ENCODE peak calls at places on chromosomes 12 and 14, in six cellular contexts. Z is NT2/D1; K is HCT116; B is CD4-positive, alpha-beta T cell; O is astrocyte; R is CD8-positive, alpha-beta memory T cell. I is an unnamed sample.

GRCh38 chr12:75457191-75457590 is 23.4 kb upstream of the GLIPR1 start:
- DNase-seq in Z (no peak), K (no peak), B (no peak), O (no peak), R (peak; percentile 38), I (no peak)

GRCh38 chr14:51663783-51664326 is 12.1 kb downstream of the FRMD6 start:
- DNase-seq in Z (no peak), K (no peak), B (no peak), O (no peak), R (no peak), I (no peak)

GRCh38 chr12:47993491-47993890 is 10.8 kb downstream of the COL2A1 start:
- DNase-seq in Z (no peak), K (no peak), B (no peak), O (no peak), R (no peak), I (no peak)

GRCh38 chr14:94284221-94284620 is 8.8 kb downstream of the SERPINA10 start:
- DNase-seq in Z (no peak), K (no peak), B (no peak), O (peak; percentile 10), R (no peak), I (no peak)

GRCh38 chr12:11652351-11653040 is 3.0 kb downstream of the ETV6 start:
- DNase-seq in Z (no peak), K (no peak), B (no peak), O (peak; percentile 77), R (no peak), I (peak; percentile 28)

GRCh38 chr12:67085699-67086098 is 183.5 kb upstream of the CAND1 start:
- DNase-seq in Z (no peak), K (no peak), B (no peak), O (no peak), R (no peak), I (no peak)

GRCh38 chr12:11545438-11546330 is 103.8 kb upstream of the ETV6 start:
- DNase-seq in Z (no peak), K (no peak), B (peak; percentile 23), O (no peak), R (peak; percentile 80), I (no peak)

GRCh38 chr12:106446429-106447092 is 89.0 kb downstream of the POLR3B start:
- DNase-seq in Z (no peak), K (no peak), B (no peak), O (peak; percentile 25), R (no peak), I (no peak)

GRCh38 chr12:52164624-52165023 is 27.2 kb downstream of the KRT80 start:
- DNase-seq in Z (no peak), K (peak; percentile 67), B (no peak), O (no peak), R (no peak), I (no peak)

GRCh38 chr12:32211769-32212156 is 105.1 kb downstream of the BICD1 start:
- DNase-seq in Z (no peak), K (no peak), B (no peak), O (no peak), R (no peak), I (no peak)

GRCh38 chr12:77104792-77105191 is 39.4 kb upstream of the E2F7 start:
- DNase-seq in Z (no peak), K (peak; percentile 39), B (no peak), O (peak; percentile 48), R (no peak), I (no peak)

DNA sequence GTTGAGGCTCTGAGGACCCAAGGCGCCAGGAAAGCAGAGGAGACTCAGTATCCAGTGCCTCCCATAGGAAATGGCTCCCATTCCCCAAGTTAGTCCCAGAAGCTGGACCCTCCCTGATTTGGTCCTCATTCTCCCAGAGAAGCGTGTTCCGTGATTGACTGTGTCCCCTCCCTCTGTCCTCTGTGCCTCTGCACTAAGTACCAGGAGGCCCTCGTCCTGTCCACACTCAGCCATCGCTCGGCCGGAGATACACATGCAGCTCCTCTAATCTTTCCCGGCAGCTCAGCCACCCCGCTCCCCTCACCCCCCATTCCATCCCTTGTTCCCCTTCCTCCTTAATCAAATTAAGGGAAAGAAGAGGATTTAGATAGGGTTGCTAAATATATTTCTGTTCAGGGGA is 28.3 kb upstream of the ATP2A2 start:
- DNase-seq in Z (no peak), K (no peak), B (no peak), O (no peak), R (no peak), I (no peak)
- H3K9me3 ChIP-seq in Z (no peaks in the 10 kb centered on the region), K (no peaks in the 10 kb centered on the region), B (no peaks in the 10 kb centered on the region), O (no peaks in the 10 kb centered on the region), R (no peaks in the 10 kb centered on the region), I (no peaks in the 10 kb centered on the region)

GRCh38 chr14:99066378-99066777 is 205.6 kb downstream of the BCL11B start:
- DNase-seq in Z (no peak), K (no peak), B (no peak), O (no peak), R (no peak), I (no peak)
- H3K9me3 ChIP-seq in Z (no peaks in the 10 kb centered on the region), K (no peaks in the 10 kb centered on the region), B (no peaks in the 10 kb centered on the region), O (peaks cover 2% of the 10 kb centered on the region), R (no peaks in the 10 kb centered on the region), I (no peaks in the 10 kb centered on the region)

GRCh38 chr14:32692441-32692840 is 246.2 kb upstream of the NPAS3 start:
- DNase-seq in Z (no peak), K (no peak), B (no peak), O (peak; percentile 46), R (no peak), I (no peak)

GRCh38 chr14:32693114-32693513 is 245.6 kb upstream of the NPAS3 start:
- DNase-seq in Z (no peak), K (no peak), B (no peak), O (peak; percentile 95), R (no peak), I (peak; percentile 85)

GRCh38 chr14:32697114-32697513 is 241.6 kb upstream of the NPAS3 start:
- DNase-seq in Z (no peak), K (no peak), B (no peak), O (no peak), R (no peak), I (no peak)

GRCh38 chr14:32696325-32697101 is 242.2 kb upstream of the NPAS3 start:
- DNase-seq in Z (no peak), K (no peak), B (no peak), O (no peak), R (no peak), I (no peak)

GRCh38 chr14:32694795-32695449 is 243.8 kb upstream of the NPAS3 start:
- DNase-seq in Z (no peak), K (no peak), B (no peak), O (no peak), R (no peak), I (no peak)
- H3K9me3 ChIP-seq in Z (no peaks in the 10 kb centered on the region), K (no peaks in the 10 kb centered on the region), B (no peaks in the 10 kb centered on the region), O (no peaks in the 10 kb centered on the region), R (no peaks in the 10 kb centered on the region), I (no peaks in the 10 kb centered on the region)

DNA sequence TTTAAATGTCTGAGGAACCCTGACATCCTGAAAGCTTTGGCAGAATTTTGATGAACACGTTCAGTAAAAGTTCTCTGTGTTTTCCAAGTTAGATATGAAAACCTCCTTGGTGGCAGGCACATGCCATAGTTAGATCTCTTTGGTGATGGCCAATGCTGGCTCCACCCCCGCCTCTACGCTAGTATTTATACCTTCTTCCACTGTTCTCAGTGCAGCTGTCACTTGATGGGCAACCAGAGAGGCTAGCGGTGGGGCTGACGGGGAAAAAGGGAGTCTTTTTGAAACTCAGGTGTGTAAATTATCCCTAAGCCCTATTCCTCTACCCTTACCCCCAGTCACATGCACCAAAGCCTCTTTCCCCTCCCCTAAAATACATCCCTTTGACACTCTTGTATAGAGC is 32.1 kb downstream of the PPP1R36 start:
- DNase-seq in Z (no peak), K (no peak), B (no peak), O (no peak), R (no peak), I (no peak)
- H3K9me3 ChIP-seq in Z (no peaks in the 10 kb centered on the region), K (no peaks in the 10 kb centered on the region), B (no peaks in the 10 kb centered on the region), O (no peaks in the 10 kb centered on the region), R (no peaks in the 10 kb centered on the region), I (no peaks in the 10 kb centered on the region)

GRCh38 chr14:105837349-105838063 is 311.1 kb downstream of the TMEM121 start:
- DNase-seq in Z (no peak), K (no peak), B (no peak), O (no peak), R (no peak), I (no peak)
- H3K9me3 ChIP-seq in Z (no peaks in the 10 kb centered on the region), K (no peaks in the 10 kb centered on the region), B (no peaks in the 10 kb centered on the region), O (peaks cover 23% of the 10 kb centered on the region), R (no peaks in the 10 kb centered on the region), I (no peaks in the 10 kb centered on the region)

I was measured in MG63.